ENCODE peak calls at places on chromosomes 5 and 9, in five cellular contexts. One of them, this sample, is unnamed.

GRCh38 chr9:37983381-37984067 is 79.6 kb upstream of the SLC25A51 start:
- DNase-seq in A549: no peak
- DNase-seq in K562: no peak
- DNase-seq in HEK293T: no peak
- DNase-seq in IMR-90: no peak
- DNase-seq in this sample: no peak

GRCh38 chr9:87441251-87441650 is 56.4 kb upstream of the DAPK1 start:
- DNase-seq in IMR-90: peak
- DNase-seq in HEK293T: no peak
- DNase-seq in K562: no peak
- DNase-seq in A549: no peak
- DNase-seq in this sample: no peak

GRCh38 chr9:6090272-6090671 is 74.8 kb upstream of the RANBP6 start:
- DNase-seq in IMR-90: no peak
- DNase-seq in HEK293T: no peak
- DNase-seq in A549: no peak
- DNase-seq in K562: no peak
- DNase-seq in this sample: no peak

GRCh38 chr5:13601152-13601551 is 343.3 kb downstream of the DNAH5 start:
- DNase-seq in HEK293T: no peak
- DNase-seq in IMR-90: peak
- DNase-seq in K562: no peak
- DNase-seq in A549: no peak
- DNase-seq in this sample: no peak

GRCh38 chr9:98410185-98410697 is 154.8 kb upstream of the TBC1D2 start:
- DNase-seq in K562: peak
- DNase-seq in A549: no peak
- DNase-seq in HEK293T: peak
- DNase-seq in IMR-90: peak
- DNase-seq in this sample: peak

GRCh38 chr5:149488645-149489306 is 62.5 kb downstream of the CSNK1A1 start:
- DNase-seq in HEK293T: no peak
- DNase-seq in A549: peak
- DNase-seq in K562: no peak
- DNase-seq in IMR-90: no peak
- DNase-seq in this sample: no peak

GRCh38 chr5:73380052-73380451 is 68.5 kb downstream of the FOXD1 start:
- DNase-seq in IMR-90: no peak
- DNase-seq in A549: no peak
- DNase-seq in K562: no peak
- DNase-seq in HEK293T: no peak
- DNase-seq in this sample: no peak

GRCh38 chr9:102273952-102274351 is 535.5 kb upstream of the GRIN3A start:
- DNase-seq in A549: no peak
- DNase-seq in K562: no peak
- DNase-seq in IMR-90: no peak
- DNase-seq in HEK293T: no peak
- DNase-seq in this sample: no peak

GRCh38 chr9:130172161-130172857 is at the start of gene NCS1:
- DNase-seq in K562: peak
- DNase-seq in A549: peak
- DNase-seq in IMR-90: peak
- DNase-seq in HEK293T: peak
- DNase-seq in this sample: no peak

GRCh38 chr9:133532937-133533668 is 1.4 kb upstream of the ADAMTSL2 start:
- DNase-seq in IMR-90: peak
- DNase-seq in HEK293T: peak
- DNase-seq in A549: peak
- DNase-seq in K562: peak
- DNase-seq in this sample: peak

GRCh38 chr5:181138258-181138657 is 7.3 kb upstream of the OR2V1 start:
- DNase-seq in A549: peak
- DNase-seq in K562: peak
- DNase-seq in IMR-90: no peak
- DNase-seq in HEK293T: no peak
- DNase-seq in this sample: no peak

GRCh38 chr5:51272957-51273356 is 110.3 kb upstream of the ISL1 start:
- DNase-seq in K562: no peak
- DNase-seq in HEK293T: no peak
- DNase-seq in A549: no peak
- DNase-seq in IMR-90: no peak
- DNase-seq in this sample: no peak

GRCh38 chr5:154610321-154611154 is 132.5 kb upstream of the HAND1 start:
- DNase-seq in IMR-90: peak
- DNase-seq in A549: peak
- DNase-seq in K562: peak
- DNase-seq in HEK293T: peak
- DNase-seq in this sample: peak

GRCh38 chr5:143261748-143262392 is 141.6 kb downstream of the NR3C1 start:
- DNase-seq in K562: no peak
- DNase-seq in A549: no peak
- DNase-seq in HEK293T: no peak
- DNase-seq in IMR-90: peak
- DNase-seq in this sample: no peak

GRCh38 chr5:28301676-28302075 is 1263.3 kb upstream of the CDH9 start:
- DNase-seq in HEK293T: no peak
- DNase-seq in IMR-90: peak
- DNase-seq in K562: no peak
- DNase-seq in A549: peak
- DNase-seq in this sample: no peak

GRCh38 chr5:30831605-30832004 is 361.9 kb upstream of the CDH6 start:
- DNase-seq in A549: no peak
- DNase-seq in IMR-90: no peak
- DNase-seq in HEK293T: no peak
- DNase-seq in K562: no peak
- DNase-seq in this sample: no peak

GRCh38 chr5:144142030-144142825 is 28.2 kb downstream of the YIPF5 start:
- DNase-seq in K562: no peak
- DNase-seq in IMR-90: peak
- DNase-seq in HEK293T: peak
- DNase-seq in A549: peak
- DNase-seq in this sample: peak

GRCh38 chr9:95143591-95144561 is 173.6 kb downstream of the FANCC start:
- DNase-seq in IMR-90: peak
- DNase-seq in HEK293T: no peak
- DNase-seq in K562: no peak
- DNase-seq in A549: no peak
- DNase-seq in this sample: peak

GRCh38 chr5:18264126-18264882 is 630.0 kb downstream of the TAF11L14 start:
- DNase-seq in A549: no peak
- DNase-seq in K562: no peak
- DNase-seq in HEK293T: no peak
- DNase-seq in IMR-90: no peak
- DNase-seq in this sample: no peak

GRCh38 chr9:21777701-21778100 is 24.7 kb upstream of the MTAP start:
- DNase-seq in IMR-90: peak
- DNase-seq in A549: no peak
- DNase-seq in K562: no peak
- DNase-seq in HEK293T: no peak
- DNase-seq in this sample: no peak

GRCh38 chr5:78903936-78904335 is 81.2 kb downstream of the ARSB start:
- DNase-seq in HEK293T: no peak
- DNase-seq in IMR-90: peak
- DNase-seq in K562: no peak
- DNase-seq in A549: no peak
- DNase-seq in this sample: no peak

GRCh38 chr5:154000703-154001102 is 38.0 kb downstream of the FAM114A2 start:
- DNase-seq in K562: no peak
- DNase-seq in HEK293T: no peak
- DNase-seq in A549: no peak
- DNase-seq in IMR-90: no peak
- DNase-seq in this sample: no peak

GRCh38 chr9:87557996-87558395 is 60.3 kb downstream of the DAPK1 start:
- DNase-seq in K562: no peak
- DNase-seq in HEK293T: no peak
- DNase-seq in A549: no peak
- DNase-seq in IMR-90: no peak
- DNase-seq in this sample: no peak

GRCh38 chr5:122908662-122909061 is 63.2 kb downstream of the SNX24 start:
- DNase-seq in A549: peak
- DNase-seq in IMR-90: no peak
- DNase-seq in HEK293T: no peak
- DNase-seq in K562: no peak
- DNase-seq in this sample: no peak

GRCh38 chr5:84080908-84081307 is 303.8 kb downstream of the EDIL3 start:
- DNase-seq in K562: no peak
- DNase-seq in HEK293T: no peak
- DNase-seq in IMR-90: no peak
- DNase-seq in A549: no peak
- DNase-seq in this sample: no peak

GRCh38 chr9:95605087-95605486 is 88.3 kb upstream of the PTCH1 start:
- DNase-seq in HEK293T: no peak
- DNase-seq in A549: no peak
- DNase-seq in K562: no peak
- DNase-seq in IMR-90: no peak
- DNase-seq in this sample: no peak

DNA sequence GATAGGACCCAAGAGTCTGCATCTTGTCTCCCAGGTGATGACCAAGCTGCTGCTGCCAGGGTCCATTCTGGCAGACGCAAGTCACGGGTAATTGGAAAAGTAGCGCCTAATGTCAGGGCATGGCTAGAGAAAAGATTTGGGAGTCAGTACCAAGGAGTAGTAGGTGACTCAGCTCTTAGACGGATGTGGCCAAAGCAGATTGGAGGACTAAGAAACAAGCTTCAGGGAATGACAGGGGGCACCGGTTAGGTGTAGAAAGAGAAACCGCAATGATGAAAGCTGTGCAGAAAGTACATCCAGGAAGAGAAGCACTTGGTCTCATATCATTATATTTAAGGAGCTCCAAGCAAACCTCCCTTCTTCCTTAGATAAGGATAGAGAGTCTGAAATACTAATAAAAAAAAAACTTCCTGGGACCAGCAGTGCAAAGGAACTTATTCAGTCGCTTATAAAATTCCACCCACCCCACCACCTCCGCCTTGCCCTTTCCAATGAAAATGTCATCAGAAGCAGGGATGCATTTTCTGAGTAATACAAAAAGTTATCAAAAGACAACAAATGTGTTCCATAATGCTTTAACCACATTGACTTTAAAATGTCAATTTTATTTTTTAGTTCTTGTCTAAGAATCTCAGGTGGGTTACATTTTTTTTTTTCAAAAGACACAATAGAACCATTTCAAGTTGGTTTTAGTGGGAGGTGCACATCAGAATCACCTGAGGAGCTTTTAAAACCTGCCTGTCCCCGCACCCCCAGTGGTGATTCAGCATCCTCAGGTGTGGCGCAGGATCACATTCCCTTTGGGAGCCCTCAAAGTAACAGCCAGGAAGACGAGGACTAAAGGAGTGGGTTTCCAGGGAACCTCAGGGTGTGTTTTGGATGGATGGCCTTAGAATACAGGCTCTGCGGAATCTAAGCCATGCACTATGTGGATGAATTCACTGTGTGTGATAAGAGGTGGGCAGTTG is 31.2 kb downstream of the PTPN3 start:
- DNase-seq in IMR-90: peak
- DNase-seq in A549: no peak
- DNase-seq in HEK293T: no peak
- DNase-seq in K562: no peak
- DNase-seq in this sample: no peak
- TF ChIP-seq BHLHE40 in IMR-90: no peak
- TF ChIP-seq BHLHE40 in A549: no peak
- TF ChIP-seq BHLHE40 in HEK293T: no peak
- TF ChIP-seq BHLHE40 in K562: no peak
- TF ChIP-seq BHLHE40 in this sample: no peak

GRCh38 chr9:112810696-112811490 is 60.3 kb downstream of the SNX30 start:
- DNase-seq in A549: no peak
- DNase-seq in K562: peak
- DNase-seq in HEK293T: no peak
- DNase-seq in IMR-90: no peak
- DNase-seq in this sample: no peak
- TF ChIP-seq BHLHE40 in A549: no peak
- TF ChIP-seq BHLHE40 in K562: no peak
- TF ChIP-seq BHLHE40 in HEK293T: no peak
- TF ChIP-seq BHLHE40 in IMR-90: no peak
- TF ChIP-seq BHLHE40 in this sample: no peak

GRCh38 chr9:70444904-70445303 is 30.4 kb upstream of the KLF9 start:
- DNase-seq in A549: no peak
- DNase-seq in IMR-90: peak
- DNase-seq in K562: no peak
- DNase-seq in HEK293T: no peak
- DNase-seq in this sample: no peak

GRCh38 chr9:70441622-70442021 is 27.2 kb upstream of the KLF9 start:
- DNase-seq in HEK293T: no peak
- DNase-seq in IMR-90: no peak
- DNase-seq in A549: no peak
- DNase-seq in K562: no peak
- DNase-seq in this sample: peak

GRCh38 chr9:70438341-70438924 is 24.0 kb upstream of the KLF9 start:
- DNase-seq in A549: peak
- DNase-seq in HEK293T: no peak
- DNase-seq in K562: peak
- DNase-seq in IMR-90: peak
- DNase-seq in this sample: peak

GRCh38 chr9:70439991-70440706 is 25.7 kb upstream of the KLF9 start:
- DNase-seq in A549: peak
- DNase-seq in IMR-90: peak
- DNase-seq in K562: no peak
- DNase-seq in HEK293T: no peak
- DNase-seq in this sample: no peak

DNA sequence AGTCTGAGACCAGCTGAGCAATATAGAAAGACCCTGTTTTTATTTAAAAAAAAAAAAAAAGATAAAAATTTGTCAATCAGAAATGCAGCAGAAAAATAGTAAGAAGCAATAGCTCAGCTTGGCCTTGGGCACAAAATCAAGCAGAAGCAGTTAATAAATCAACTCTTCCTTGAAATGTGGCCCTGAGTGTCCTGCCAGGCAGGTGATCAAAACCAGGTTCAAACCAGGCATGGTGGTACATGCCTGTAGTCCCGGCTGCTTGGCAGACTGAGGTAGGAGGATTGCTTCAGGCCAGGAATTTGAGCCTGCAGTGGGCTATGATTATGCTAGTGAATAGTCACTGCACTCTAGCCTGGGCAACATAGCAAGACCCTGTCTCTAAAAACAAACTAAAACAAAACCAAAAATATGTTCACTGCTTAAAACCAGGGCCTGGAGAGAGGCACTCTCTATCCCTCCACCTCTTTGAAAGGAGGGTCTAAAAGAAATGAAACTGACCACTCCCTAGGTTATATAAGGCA is 27.9 kb upstream of the KLF9 start:
- DNase-seq in IMR-90: no peak
- DNase-seq in HEK293T: no peak
- DNase-seq in A549: no peak
- DNase-seq in K562: no peak
- DNase-seq in this sample: no peak
- TF ChIP-seq BHLHE40 in IMR-90: no peak
- TF ChIP-seq BHLHE40 in HEK293T: no peak
- TF ChIP-seq BHLHE40 in A549: no peak
- TF ChIP-seq BHLHE40 in K562: no peak
- TF ChIP-seq BHLHE40 in this sample: no peak

DNA sequence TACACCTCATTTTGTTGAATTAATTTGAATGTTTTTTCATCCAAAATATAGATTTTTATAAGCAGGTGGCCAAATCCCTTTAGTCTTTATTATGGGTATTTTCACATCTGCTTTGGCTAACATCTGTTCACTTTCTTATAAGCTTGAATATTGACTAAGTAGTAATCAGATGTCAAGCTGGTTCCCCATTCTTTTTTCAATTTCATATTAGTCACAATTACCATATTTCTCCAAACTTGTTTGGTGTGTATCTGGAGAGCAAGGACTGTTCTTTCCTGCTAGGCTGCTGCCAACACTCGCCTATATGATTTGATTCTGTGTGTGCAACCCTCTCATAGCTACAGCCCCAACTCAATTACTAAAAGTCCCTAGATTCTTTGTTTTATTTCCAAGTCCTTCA is 608.5 kb downstream of the PSAT1 start:
- DNase-seq in K562: no peak
- DNase-seq in IMR-90: no peak
- DNase-seq in A549: no peak
- DNase-seq in HEK293T: no peak
- DNase-seq in this sample: no peak
- TF ChIP-seq BHLHE40 in K562: no peak
- TF ChIP-seq BHLHE40 in IMR-90: no peak
- TF ChIP-seq BHLHE40 in A549: no peak
- TF ChIP-seq BHLHE40 in HEK293T: no peak
- TF ChIP-seq BHLHE40 in this sample: no peak

This sample was measured in HepG2.